ENCODE peak calls at places on chromosomes 13 and 19, in four cellular contexts. N, D, B and I are unnamed samples.

GRCh38 chr19:38656171-38656981 is 8.9 kb downstream of the ACTN4 start:
- DNase-seq in B (no peak), N (no peak), D (no peak), I (no peak)

GRCh38 chr19:13022859-13023636 is 27.8 kb downstream of the NFIX start:
- DNase-seq in B (peak; percentile 77), D (no peak), N (peak; percentile 90), I (peak; percentile 87)

GRCh38 chr19:44308011-44308410 is 3.2 kb upstream of the ZNF235 start:
- DNase-seq in N (peak; percentile 46), B (no peak), D (no peak), I (no peak)

GRCh38 chr13:101327844-101328243 is 88.5 kb downstream of the NALCN start:
- DNase-seq in N (no peak), B (no peak), D (no peak), I (no peak)

GRCh38 chr13:49649963-49650312 is 21.6 kb downstream of the ARL11 start:
- DNase-seq in N (no peak), D (no peak), B (no peak), I (no peak)

GRCh38 chr19:55082023-55082851 is 6.6 kb downstream of the EPS8L1 start:
- DNase-seq in N (peak; percentile 45), D (peak; percentile 51), B (no peak), I (no peak)

GRCh38 chr19:35116085-35116801 is 620 bp downstream of the FXYD3 start:
- DNase-seq in B (no peak), D (no peak), N (no peak), I (no peak)

GRCh38 chr19:16714702-16715294 is 4.8 kb upstream of the NWD1 start:
- DNase-seq in N (peak; percentile 42), B (peak; percentile 24), D (peak; percentile 24), I (no peak)

GRCh38 chr13:98996046-98996445 is 18.2 kb upstream of the DOCK9 start:
- DNase-seq in N (no peak), B (no peak), D (no peak), I (no peak)

GRCh38 chr13:112868308-112868707 is 100.7 kb upstream of the MCF2L start:
- DNase-seq in D (no peak), N (no peak), B (no peak), I (no peak)

GRCh38 chr13:113869263-113869662 is 5.4 kb upstream of the GAS6 start:
- DNase-seq in D (no peak), N (no peak), B (no peak), I (no peak)

GRCh38 chr13:94557836-94558235 is 38.1 kb downstream of the TGDS start:
- DNase-seq in D (no peak), N (no peak), B (no peak), I (no peak)

GRCh38 chr13:21137696-21138095 is 38.7 kb downstream of the SKA3 start:
- DNase-seq in N (no peak), B (no peak), D (no peak), I (no peak)

GRCh38 chr13:83825676-83826075 is 56.6 kb downstream of the SLITRK1 start:
- DNase-seq in B (no peak), D (no peak), N (no peak), I (no peak)

GRCh38 chr13:39897636-39898035 is 242.2 kb downstream of the COG6 start:
- DNase-seq in D (no peak), N (no peak), B (no peak), I (no peak)

GRCh38 chr13:23087884-23088283 is 92.9 kb upstream of the SGCG start:
- DNase-seq in D (no peak), B (no peak), N (peak; percentile 35), I (no peak)

GRCh38 chr19:4547303-4548237 is 7.7 kb upstream of the LRG1 start:
- DNase-seq in N (no peak), D (no peak), B (no peak), I (no peak)

GRCh38 chr13:52371736-52372247 is 34.2 kb downstream of the THSD1 start:
- DNase-seq in D (no peak), N (peak; percentile 61), B (no peak), I (no peak)

GRCh38 chr13:35994131-35994966 is 136.8 kb downstream of the DCLK1 start:
- DNase-seq in N (peak; percentile 70), B (peak; percentile 36), D (no peak), I (peak; percentile 86)

GRCh38 chr13:94195715-94196114 is 283.8 kb downstream of the DCT start:
- DNase-seq in N (peak; percentile 63), D (no peak), B (peak; percentile 79), I (peak; percentile 12)

GRCh38 chr13:110950356-110950755 is 35.5 kb upstream of the ANKRD10 start:
- DNase-seq in N (no peak), B (no peak), D (no peak), I (no peak)

GRCh38 chr19:48678201-48678600 is 5.4 kb upstream of the NTN5 start:
- DNase-seq in D (no peak), N (no peak), B (no peak), I (no peak)

GRCh38 chr13:59230484-59231264 is 933.1 kb downstream of the DIAPH3 start:
- DNase-seq in D (no peak), B (no peak), N (no peak), I (no peak)

GRCh38 chr13:43797869-43798268 is 11.1 kb upstream of the ENOX1 start:
- DNase-seq in B (no peak), N (no peak), D (no peak), I (no peak)

GRCh38 chr19:28575816-28576215 is 637.1 kb downstream of the UQCRFS1 start:
- DNase-seq in B (no peak), D (no peak), N (no peak), I (no peak)

GRCh38 chr19:18444513-18444912 is 6.6 kb upstream of the ISYNA1 start:
- DNase-seq in D (no peak), N (no peak), B (no peak), I (no peak)

GRCh38 chr13:51907040-51907732 is 45.4 kb downstream of the CCDC70 start:
- DNase-seq in N (no peak), B (no peak), D (no peak), I (no peak)

GRCh38 chr19:1618157-1619093 is 13.2 kb upstream of the UQCR11 start:
- DNase-seq in B (no peak), D (no peak), N (peak; percentile 49), I (no peak)